ENCODE peak calls at places on chromosomes 3 and 15, in nine cellular contexts. One of them, this sample, is unnamed.

GRCh38 chr3:100329800-100330489 is 4.6 kb upstream of the NIT2 start:
- DNase-seq in sigmoid colon: no peak
- DNase-seq in Caco-2: no peak
- DNase-seq in hepatocyte: no peak
- DNase-seq in thoracic aorta: no peak
- DNase-seq in IMR-90: no peak
- DNase-seq in BJ: no peak
- DNase-seq in psoas muscle: no peak
- DNase-seq in effector memory CD4-positive, alpha-beta T cell: no peak
- DNase-seq in this sample: no peak

GRCh38 chr3:9870978-9871377 is 9.1 kb downstream of the CIDEC start:
- DNase-seq in IMR-90: peak; percentile 86
- DNase-seq in psoas muscle: no peak
- DNase-seq in effector memory CD4-positive, alpha-beta T cell: no peak
- DNase-seq in thoracic aorta: no peak
- DNase-seq in sigmoid colon: no peak
- DNase-seq in BJ: peak; percentile 37
- DNase-seq in hepatocyte: no peak
- DNase-seq in Caco-2: no peak
- DNase-seq in this sample: peak; percentile 33

GRCh38 chr15:40855706-40856234 is 11.9 kb downstream of the SPINT1 start:
- DNase-seq in effector memory CD4-positive, alpha-beta T cell: no peak
- DNase-seq in BJ: no peak
- DNase-seq in Caco-2: no peak
- DNase-seq in thoracic aorta: no peak
- DNase-seq in IMR-90: no peak
- DNase-seq in psoas muscle: no peak
- DNase-seq in sigmoid colon: no peak
- DNase-seq in hepatocyte: no peak
- DNase-seq in this sample: no peak

GRCh38 chr3:128706171-128706570 is 19.8 kb upstream of the RAB7A start:
- DNase-seq in hepatocyte: no peak
- DNase-seq in effector memory CD4-positive, alpha-beta T cell: no peak
- DNase-seq in IMR-90: no peak
- DNase-seq in psoas muscle: no peak
- DNase-seq in Caco-2: no peak
- DNase-seq in thoracic aorta: no peak
- DNase-seq in BJ: no peak
- DNase-seq in sigmoid colon: no peak
- DNase-seq in this sample: no peak

GRCh38 chr3:193701896-193702644 is 109.1 kb downstream of the OPA1 start:
- DNase-seq in IMR-90: peak; percentile 27
- DNase-seq in psoas muscle: no peak
- DNase-seq in BJ: no peak
- DNase-seq in effector memory CD4-positive, alpha-beta T cell: no peak
- DNase-seq in Caco-2: no peak
- DNase-seq in sigmoid colon: no peak
- DNase-seq in hepatocyte: no peak
- DNase-seq in thoracic aorta: no peak
- DNase-seq in this sample: no peak

GRCh38 chr15:62307551-62307950 is 142.5 kb upstream of the C2CD4B start:
- DNase-seq in thoracic aorta: no peak
- DNase-seq in hepatocyte: no peak
- DNase-seq in effector memory CD4-positive, alpha-beta T cell: no peak
- DNase-seq in BJ: no peak
- DNase-seq in psoas muscle: no peak
- DNase-seq in sigmoid colon: no peak
- DNase-seq in Caco-2: no peak
- DNase-seq in IMR-90: peak; percentile 76
- DNase-seq in this sample: peak; percentile 60

GRCh38 chr3:179088306-179088705 is 16.7 kb upstream of the ZMAT3 start:
- DNase-seq in sigmoid colon: no peak
- DNase-seq in Caco-2: peak; percentile 16
- DNase-seq in hepatocyte: no peak
- DNase-seq in psoas muscle: no peak
- DNase-seq in effector memory CD4-positive, alpha-beta T cell: no peak
- DNase-seq in BJ: no peak
- DNase-seq in thoracic aorta: no peak
- DNase-seq in IMR-90: no peak
- DNase-seq in this sample: no peak

GRCh38 chr3:7874116-7874515 is 627.5 kb upstream of the LMCD1 start:
- DNase-seq in hepatocyte: no peak
- DNase-seq in sigmoid colon: no peak
- DNase-seq in BJ: no peak
- DNase-seq in Caco-2: no peak
- DNase-seq in effector memory CD4-positive, alpha-beta T cell: no peak
- DNase-seq in thoracic aorta: no peak
- DNase-seq in psoas muscle: no peak
- DNase-seq in IMR-90: no peak
- DNase-seq in this sample: no peak

GRCh38 chr3:182983811-182984210 is 3.5 kb upstream of the DCUN1D1 start:
- DNase-seq in IMR-90: peak; percentile 36
- DNase-seq in Caco-2: no peak
- DNase-seq in hepatocyte: no peak
- DNase-seq in psoas muscle: no peak
- DNase-seq in BJ: no peak
- DNase-seq in effector memory CD4-positive, alpha-beta T cell: no peak
- DNase-seq in sigmoid colon: no peak
- DNase-seq in thoracic aorta: no peak
- DNase-seq in this sample: peak; percentile 11

GRCh38 chr3:62371735-62372591 is 1.4 kb downstream of the FEZF2 start:
- DNase-seq in effector memory CD4-positive, alpha-beta T cell: no peak
- DNase-seq in IMR-90: no peak
- DNase-seq in Caco-2: no peak
- DNase-seq in hepatocyte: no peak
- DNase-seq in sigmoid colon: no peak
- DNase-seq in BJ: no peak
- DNase-seq in psoas muscle: no peak
- DNase-seq in thoracic aorta: no peak
- DNase-seq in this sample: no peak

GRCh38 chr3:62373215-62373614 is at the start of gene FEZF2:
- DNase-seq in Caco-2: no peak
- DNase-seq in effector memory CD4-positive, alpha-beta T cell: no peak
- DNase-seq in psoas muscle: no peak
- DNase-seq in hepatocyte: no peak
- DNase-seq in BJ: no peak
- DNase-seq in sigmoid colon: no peak
- DNase-seq in thoracic aorta: no peak
- DNase-seq in IMR-90: no peak
- DNase-seq in this sample: no peak

GRCh38 chr3:62371032-62371734 is 2.2 kb downstream of the FEZF2 start:
- DNase-seq in IMR-90: no peak
- DNase-seq in sigmoid colon: no peak
- DNase-seq in thoracic aorta: no peak
- DNase-seq in hepatocyte: no peak
- DNase-seq in psoas muscle: no peak
- DNase-seq in BJ: no peak
- DNase-seq in effector memory CD4-positive, alpha-beta T cell: no peak
- DNase-seq in Caco-2: no peak
- DNase-seq in this sample: no peak

GRCh38 chr3:62373714-62374333 is 474 bp upstream of the FEZF2 start:
- DNase-seq in hepatocyte: no peak
- DNase-seq in thoracic aorta: no peak
- DNase-seq in IMR-90: no peak
- DNase-seq in effector memory CD4-positive, alpha-beta T cell: no peak
- DNase-seq in BJ: no peak
- DNase-seq in sigmoid colon: no peak
- DNase-seq in psoas muscle: no peak
- DNase-seq in Caco-2: no peak
- DNase-seq in this sample: no peak

GRCh38 chr3:62372621-62373041 is 719 bp downstream of the FEZF2 start:
- DNase-seq in hepatocyte: no peak
- DNase-seq in psoas muscle: no peak
- DNase-seq in effector memory CD4-positive, alpha-beta T cell: no peak
- DNase-seq in sigmoid colon: no peak
- DNase-seq in IMR-90: no peak
- DNase-seq in Caco-2: no peak
- DNase-seq in thoracic aorta: no peak
- DNase-seq in BJ: no peak
- DNase-seq in this sample: no peak
- H3K4me3 ChIP-seq in hepatocyte: no peak overlapping the region
- H3K4me3 ChIP-seq in psoas muscle: peak overlapping the region; percentile 46
- H3K4me3 ChIP-seq in effector memory CD4-positive, alpha-beta T cell: no peak overlapping the region
- H3K4me3 ChIP-seq in sigmoid colon: no peak overlapping the region
- H3K4me3 ChIP-seq in IMR-90: no peak overlapping the region
- H3K4me3 ChIP-seq in Caco-2: no peak overlapping the region
- H3K4me3 ChIP-seq in thoracic aorta: peak overlapping the region; percentile 27
- H3K4me3 ChIP-seq in BJ: no peak overlapping the region
- H3K4me3 ChIP-seq in this sample: no peak overlapping the region

GRCh38 chr15:76711351-76711827 is 193.8 kb downstream of the SCAPER start:
- DNase-seq in sigmoid colon: no peak
- DNase-seq in effector memory CD4-positive, alpha-beta T cell: no peak
- DNase-seq in hepatocyte: no peak
- DNase-seq in BJ: no peak
- DNase-seq in IMR-90: no peak
- DNase-seq in thoracic aorta: no peak
- DNase-seq in psoas muscle: no peak
- DNase-seq in Caco-2: no peak
- DNase-seq in this sample: no peak
- H3K36me3 ChIP-seq in sigmoid colon: peaks cover 11% of the 10 kb centered on the region
- H3K36me3 ChIP-seq in effector memory CD4-positive, alpha-beta T cell: no peaks in the 10 kb centered on the region
- H3K36me3 ChIP-seq in hepatocyte: no peaks in the 10 kb centered on the region
- H3K36me3 ChIP-seq in BJ: no peaks in the 10 kb centered on the region
- H3K36me3 ChIP-seq in IMR-90: peaks cover 1% of the 10 kb centered on the region
- H3K36me3 ChIP-seq in thoracic aorta: no peaks in the 10 kb centered on the region
- H3K36me3 ChIP-seq in psoas muscle: no peaks in the 10 kb centered on the region
- H3K36me3 ChIP-seq in Caco-2: no peaks in the 10 kb centered on the region
- H3K36me3 ChIP-seq in this sample: no peaks in the 10 kb centered on the region

DNA sequence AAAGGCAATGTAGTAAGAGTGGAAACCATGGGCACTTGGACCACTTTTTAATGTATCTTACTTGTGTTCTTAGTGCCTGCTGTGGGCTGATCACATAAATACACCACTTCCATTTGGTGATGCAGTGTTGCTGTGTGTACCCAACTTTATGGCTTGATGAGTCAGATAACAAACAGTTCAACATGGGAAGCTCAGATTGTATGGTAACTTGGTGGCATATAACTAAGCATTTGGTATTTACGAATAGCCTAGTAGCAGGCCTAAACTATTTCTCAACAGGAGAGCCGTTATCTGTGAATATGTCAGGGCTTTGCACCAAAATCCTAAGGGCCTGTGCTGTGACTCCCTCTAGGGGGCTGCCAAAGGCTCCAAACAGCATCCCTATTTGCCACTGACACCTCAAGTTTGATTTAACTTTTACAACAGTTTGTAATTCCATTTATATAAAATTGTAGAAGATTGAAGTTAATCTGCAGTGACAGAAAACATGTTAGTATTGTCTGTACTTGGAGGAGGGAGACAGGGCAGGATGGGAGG is 640.4 kb upstream of the CADM2 start:
- DNase-seq in effector memory CD4-positive, alpha-beta T cell: no peak
- DNase-seq in psoas muscle: no peak
- DNase-seq in BJ: no peak
- DNase-seq in IMR-90: no peak
- DNase-seq in Caco-2: no peak
- DNase-seq in thoracic aorta: no peak
- DNase-seq in hepatocyte: peak; percentile 12
- DNase-seq in sigmoid colon: no peak
- DNase-seq in this sample: no peak
- H3K27me3 ChIP-seq in effector memory CD4-positive, alpha-beta T cell: no peaks in the 10 kb centered on the region
- H3K27me3 ChIP-seq in psoas muscle: no peaks in the 10 kb centered on the region
- H3K27me3 ChIP-seq in BJ: no peaks in the 10 kb centered on the region
- H3K27me3 ChIP-seq in IMR-90: no peaks in the 10 kb centered on the region
- H3K27me3 ChIP-seq in Caco-2: no peaks in the 10 kb centered on the region
- H3K27me3 ChIP-seq in thoracic aorta: no peaks in the 10 kb centered on the region
- H3K27me3 ChIP-seq in hepatocyte: no peaks in the 10 kb centered on the region
- H3K27me3 ChIP-seq in sigmoid colon: no peaks in the 10 kb centered on the region
- H3K27me3 ChIP-seq in this sample: no peaks in the 10 kb centered on the region

GRCh38 chr15:93189562-93189961 is 100.6 kb upstream of the RGMA start:
- DNase-seq in effector memory CD4-positive, alpha-beta T cell: no peak
- DNase-seq in Caco-2: no peak
- DNase-seq in BJ: no peak
- DNase-seq in sigmoid colon: no peak
- DNase-seq in IMR-90: no peak
- DNase-seq in thoracic aorta: no peak
- DNase-seq in hepatocyte: no peak
- DNase-seq in psoas muscle: no peak
- DNase-seq in this sample: no peak
- H3K4me3 ChIP-seq in effector memory CD4-positive, alpha-beta T cell: no peak overlapping the region
- H3K4me3 ChIP-seq in Caco-2: no peak overlapping the region
- H3K4me3 ChIP-seq in BJ: no peak overlapping the region
- H3K4me3 ChIP-seq in sigmoid colon: no peak overlapping the region
- H3K4me3 ChIP-seq in IMR-90: no peak overlapping the region
- H3K4me3 ChIP-seq in thoracic aorta: no peak overlapping the region
- H3K4me3 ChIP-seq in hepatocyte: no peak overlapping the region
- H3K4me3 ChIP-seq in psoas muscle: no peak overlapping the region
- H3K4me3 ChIP-seq in this sample: no peak overlapping the region

GRCh38 chr15:90893175-90894090 is 9.1 kb downstream of the FES start:
- DNase-seq in IMR-90: no peak
- DNase-seq in effector memory CD4-positive, alpha-beta T cell: no peak
- DNase-seq in psoas muscle: no peak
- DNase-seq in BJ: no peak
- DNase-seq in sigmoid colon: no peak
- DNase-seq in thoracic aorta: no peak
- DNase-seq in hepatocyte: no peak
- DNase-seq in Caco-2: peak; percentile 43
- DNase-seq in this sample: no peak
- H3K36me3 ChIP-seq in IMR-90: peaks cover 28% of the 10 kb centered on the region
- H3K36me3 ChIP-seq in effector memory CD4-positive, alpha-beta T cell: no peaks in the 10 kb centered on the region
- H3K36me3 ChIP-seq in psoas muscle: peaks cover 51% of the 10 kb centered on the region
- H3K36me3 ChIP-seq in BJ: peaks cover 22% of the 10 kb centered on the region
- H3K36me3 ChIP-seq in sigmoid colon: peaks cover 73% of the 10 kb centered on the region
- H3K36me3 ChIP-seq in thoracic aorta: peaks cover 50% of the 10 kb centered on the region
- H3K36me3 ChIP-seq in hepatocyte: no peaks in the 10 kb centered on the region
- H3K36me3 ChIP-seq in Caco-2: no peaks in the 10 kb centered on the region
- H3K36me3 ChIP-seq in this sample: no peaks in the 10 kb centered on the region

DNA sequence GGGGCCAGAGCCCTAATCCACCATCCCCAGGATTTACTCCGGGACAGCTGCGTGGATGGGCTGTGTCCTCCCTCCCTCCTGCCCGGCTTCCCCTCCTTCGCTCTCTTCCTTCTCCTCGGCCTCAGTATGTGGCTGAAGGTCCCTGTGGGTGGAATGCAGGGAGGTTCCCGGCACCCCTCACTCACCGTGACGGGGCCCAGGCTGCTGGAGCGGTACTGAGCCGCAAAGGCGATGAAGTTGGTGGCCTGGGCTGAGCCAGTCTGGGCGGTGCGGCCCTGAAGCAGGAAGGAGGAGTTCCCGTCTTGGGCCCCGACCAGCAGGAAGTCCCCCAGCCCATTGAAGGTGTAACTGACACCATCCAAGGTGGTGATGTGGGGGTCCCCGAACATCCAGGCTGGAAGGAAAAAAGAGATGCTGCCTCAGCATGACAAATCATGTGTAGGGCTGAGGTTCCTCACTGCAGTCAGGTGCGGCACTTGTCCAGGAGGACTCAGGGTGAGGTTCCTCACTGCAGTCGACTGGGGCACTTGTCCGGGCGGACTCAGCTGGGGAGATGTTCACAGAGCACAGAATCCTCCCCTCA is 42.6 kb downstream of the MUC20 start:
- DNase-seq in hepatocyte: no peak
- DNase-seq in thoracic aorta: no peak
- DNase-seq in psoas muscle: no peak
- DNase-seq in effector memory CD4-positive, alpha-beta T cell: no peak
- DNase-seq in BJ: no peak
- DNase-seq in Caco-2: no peak
- DNase-seq in sigmoid colon: no peak
- DNase-seq in IMR-90: no peak
- DNase-seq in this sample: no peak
- H3K27me3 ChIP-seq in hepatocyte: no peaks in the 10 kb centered on the region
- H3K27me3 ChIP-seq in thoracic aorta: no peaks in the 10 kb centered on the region
- H3K27me3 ChIP-seq in psoas muscle: no peaks in the 10 kb centered on the region
- H3K27me3 ChIP-seq in effector memory CD4-positive, alpha-beta T cell: peaks cover 17% of the 10 kb centered on the region
- H3K27me3 ChIP-seq in BJ: peaks cover 12% of the 10 kb centered on the region
- H3K27me3 ChIP-seq in Caco-2: no peaks in the 10 kb centered on the region
- H3K27me3 ChIP-seq in sigmoid colon: peaks cover 27% of the 10 kb centered on the region
- H3K27me3 ChIP-seq in IMR-90: peaks cover 58% of the 10 kb centered on the region
- H3K27me3 ChIP-seq in this sample: no peaks in the 10 kb centered on the region